ENCODE peak calls at places on chromosomes 3 and 15, in eight cellular contexts. R is amygdala; F is NCI-H1092 treated with DMSO at 0.1 percent for 48 hours; P is activated CD8-positive, alpha-beta memory T cell treated with anti-CD3 and anti-CD28 coated beads for 24 hours; I is WERI-Rb-1; X is right lobe of liver; V is pons; M is H7. K is an unnamed sample.

GRCh38 chr3:132554437-132554836 is 42.6 kb upstream of the ACKR4 start:
- DNase-seq in R (no peak), F (peak), P (no peak), I (no peak), X (peak), V (peak), M (no peak), K (no peak)

GRCh38 chr3:167736264-167736787 is 805 bp downstream of the SERPINI1 start:
- DNase-seq in R (no peak), F (no peak), P (no peak), I (no peak), X (no peak), V (peak), M (no peak), K (no peak)

GRCh38 chr3:81022339-81022738 is 739.1 kb downstream of the GBE1 start:
- DNase-seq in R (no peak), F (no peak), P (no peak), I (no peak), X (no peak), V (no peak), M (no peak), K (no peak)

GRCh38 chr3:147655236-147655635 is 246.1 kb downstream of the ZIC1 start:
- DNase-seq in R (no peak), F (no peak), P (no peak), I (no peak), X (no peak), V (no peak), M (no peak), K (no peak)

GRCh38 chr3:150041877-150042276 is 71.2 kb upstream of the PFN2 start:
- DNase-seq in R (no peak), F (no peak), P (no peak), I (no peak), X (no peak), V (no peak), M (no peak), K (no peak)

GRCh38 chr15:64894395-64895056 is 17.2 kb upstream of the ANKDD1A start:
- DNase-seq in R (no peak), F (no peak), P (peak), I (no peak), X (peak), V (no peak), M (peak), K (no peak)

GRCh38 chr3:81289676-81290075 is 471.8 kb downstream of the GBE1 start:
- DNase-seq in R (no peak), F (no peak), P (no peak), I (no peak), X (no peak), V (no peak), M (no peak), K (no peak)

GRCh38 chr3:57110797-57111196 is 50.3 kb downstream of the SPATA12 start:
- DNase-seq in R (no peak), F (peak), P (no peak), I (peak), X (no peak), V (no peak), M (no peak), K (no peak)

GRCh38 chr15:25674948-25675347 is 188.2 kb downstream of the ATP10A start:
- DNase-seq in R (peak), F (no peak), P (no peak), I (no peak), X (no peak), V (peak), M (no peak), K (no peak)

GRCh38 chr3:192901435-192901834 is 16.2 kb downstream of the MB21D2 start:
- DNase-seq in R (no peak), F (no peak), P (no peak), I (no peak), X (no peak), V (no peak), M (no peak), K (no peak)

GRCh38 chr3:100354850-100355249 is 20.3 kb downstream of the NIT2 start:
- DNase-seq in R (no peak), F (no peak), P (no peak), I (no peak), X (no peak), V (no peak), M (no peak), K (no peak)

GRCh38 chr15:98799461-98799971 is 151.2 kb downstream of the IGF1R start:
- DNase-seq in R (no peak), F (peak), P (no peak), I (peak), X (no peak), V (no peak), M (peak), K (no peak)

GRCh38 chr3:8491246-8491645 is 10.4 kb upstream of the LMCD1 start:
- DNase-seq in R (no peak), F (no peak), P (no peak), I (no peak), X (no peak), V (no peak), M (no peak), K (no peak)

GRCh38 chr3:188208751-188209433 is 54.9 kb downstream of the LPP start:
- DNase-seq in R (no peak), F (no peak), P (no peak), I (no peak), X (no peak), V (no peak), M (no peak), K (no peak)

GRCh38 chr3:109339186-109339585 is 1.8 kb upstream of the DPPA4 start:
- DNase-seq in R (no peak), F (no peak), P (no peak), I (no peak), X (no peak), V (no peak), M (no peak), K (no peak)

GRCh38 chr3:65342084-65342683 is 654.4 kb upstream of the ADAMTS9 start:
- DNase-seq in R (no peak), F (no peak), P (no peak), I (peak), X (peak), V (peak), M (peak), K (no peak)

GRCh38 chr3:108438542-108438941 is 71.9 kb downstream of the MYH15 start:
- DNase-seq in R (no peak), F (no peak), P (no peak), I (no peak), X (no peak), V (no peak), M (no peak), K (no peak)

GRCh38 chr3:119627461-119627860 is 29.8 kb downstream of the PLA1A start:
- DNase-seq in R (no peak), F (no peak), P (no peak), I (no peak), X (no peak), V (no peak), M (peak), K (no peak)

GRCh38 chr3:49469037-49469875 is 811 bp upstream of the DAG1 start:
- DNase-seq in R (peak), F (no peak), P (peak), I (peak), X (peak), V (peak), M (peak), K (peak)

GRCh38 chr3:126531051-126531330 is 7.0 kb downstream of the CHST13 start:
- DNase-seq in R (no peak), F (no peak), P (no peak), I (no peak), X (peak), V (no peak), M (no peak), K (no peak)

GRCh38 chr3:62918752-62919151 is 43.5 kb upstream of the CADPS start:
- DNase-seq in R (no peak), F (no peak), P (no peak), I (no peak), X (no peak), V (no peak), M (no peak), K (no peak)

GRCh38 chr3:120203016-120203415 is 82.0 kb downstream of the GPR156 start:
- DNase-seq in R (no peak), F (no peak), P (no peak), I (no peak), X (no peak), V (peak), M (no peak), K (no peak)

GRCh38 chr3:16313955-16314645 is 49.1 kb downstream of the OXNAD1 start:
- DNase-seq in R (no peak), F (no peak), P (peak), I (no peak), X (no peak), V (no peak), M (no peak), K (no peak)

GRCh38 chr3:111616417-111617105 is 21.4 kb upstream of the ZBED2 start:
- DNase-seq in R (no peak), F (no peak), P (peak), I (no peak), X (no peak), V (no peak), M (no peak), K (no peak)

GRCh38 chr3:155497930-155498647 is 204.6 kb upstream of the STRIT1 start:
- DNase-seq in R (no peak), F (no peak), P (no peak), I (no peak), X (no peak), V (no peak), M (no peak), K (no peak)

GRCh38 chr3:21392521-21392920 is 358.5 kb downstream of the ZNF385D start:
- DNase-seq in R (no peak), F (no peak), P (no peak), I (no peak), X (no peak), V (no peak), M (no peak), K (no peak)